ENCODE peak calls at places on chromosome 14, in six cellular contexts. M, B, P, A, N and Q are unnamed samples.
A peak's percentile ranks its signal among the peaks of the same experiment; 100 is the strongest.

GRCh38 chr14:45838597-45838996 is 585.6 kb upstream of the MIS18BP1 start:
- DNase-seq in A (no peak), P (no peak), N (peak; percentile 7), B (no peak), M (peak; percentile 0), Q (peak; percentile 5)

GRCh38 chr14:67704484-67705089 is 2.9 kb downstream of the RDH12 start:
- DNase-seq in B (no peak), M (peak; percentile 53), P (peak; percentile 44), A (peak; percentile 77), N (peak; percentile 60), Q (peak; percentile 75)

GRCh38 chr14:99951085-99951484 is 114.1 kb upstream of the EVL start:
- DNase-seq in N (no peak), B (no peak), P (no peak), A (no peak), M (no peak), Q (no peak)

GRCh38 chr14:58796636-58797429 is 159.1 kb downstream of the DACT1 start:
- DNase-seq in P (no peak), M (no peak), A (peak; percentile 23), N (no peak), B (no peak), Q (no peak)

GRCh38 chr14:99004112-99004511 is 267.9 kb downstream of the BCL11B start:
- DNase-seq in N (no peak), M (no peak), B (no peak), P (no peak), A (no peak), Q (no peak)

GRCh38 chr14:61589691-61590521 is 105.4 kb upstream of the HIF1A start:
- DNase-seq in N (no peak), A (no peak), M (no peak), P (no peak), B (no peak), Q (no peak)

GRCh38 chr14:95255487-95255886 is 64.2 kb downstream of the CLMN start:
- DNase-seq in N (peak; percentile 92), A (peak; percentile 83), P (no peak), M (peak; percentile 69), B (no peak), Q (peak; percentile 25)

GRCh38 chr14:92316116-92316515 is 6.8 kb upstream of the SLC24A4 start:
- DNase-seq in B (no peak), M (no peak), N (no peak), A (no peak), P (no peak), Q (no peak)

GRCh38 chr14:38866461-38866860 is 236.6 kb downstream of the SEC23A start:
- DNase-seq in P (no peak), M (no peak), A (no peak), B (no peak), N (no peak), Q (no peak)

GRCh38 chr14:54348001-54348611 is 48.7 kb upstream of the CDKN3 start:
- DNase-seq in M (peak; percentile 65), B (no peak), A (peak; percentile 66), P (no peak), N (peak; percentile 53), Q (peak; percentile 76)

GRCh38 chr14:64698899-64699298 is 5.3 kb upstream of the PLEKHG3 start:
- DNase-seq in A (no peak), B (no peak), M (no peak), N (no peak), P (no peak), Q (no peak)

GRCh38 chr14:68593806-68594536 is 198.9 kb downstream of the ZFP36L1 start:
- DNase-seq in A (no peak), B (no peak), P (no peak), N (peak; percentile 56), M (peak; percentile 56), Q (no peak)

GRCh38 chr14:92728781-92729364 is 19.6 kb downstream of the LGMN start:
- DNase-seq in B (no peak), P (no peak), M (peak; percentile 30), N (peak; percentile 79), A (peak; percentile 65), Q (no peak)

GRCh38 chr14:73467377-73467776 is 9.0 kb upstream of the NUMB start:
- DNase-seq in A (peak; percentile 66), P (no peak), N (peak; percentile 87), M (peak; percentile 61), B (no peak), Q (peak; percentile 50)

GRCh38 chr14:37328673-37329072 is 130.9 kb downstream of the MIPOL1 start:
- DNase-seq in A (no peak), P (no peak), N (no peak), B (no peak), M (no peak), Q (no peak)
- H3K4me3 ChIP-seq in A (no peak overlapping the region), P (no peak overlapping the region), N (no peak overlapping the region), B (no peak overlapping the region), M (no peak overlapping the region), Q (no peak overlapping the region)

GRCh38 chr14:24834951-24835350 is 201.0 kb upstream of the GZMB start:
- DNase-seq in A (no peak), B (no peak), N (no peak), P (no peak), M (no peak), Q (no peak)
- TF ChIP-seq CTCF in A (no peak), B (no peak), N (no peak), P (no peak), M (no peak), Q (no peak)

GRCh38 chr14:35116242-35116641 is 5.5 kb downstream of the PPP2R3C start:
- DNase-seq in P (no peak), M (no peak), N (no peak), B (no peak), A (no peak), Q (no peak)

GRCh38 chr14:35117112-35117511 is 4.7 kb downstream of the PPP2R3C start:
- DNase-seq in N (no peak), M (no peak), P (no peak), B (no peak), A (no peak), Q (no peak)

GRCh38 chr14:35112641-35113040 is 9.1 kb downstream of the PPP2R3C start:
- DNase-seq in P (no peak), N (no peak), A (no peak), M (no peak), B (no peak), Q (no peak)

GRCh38 chr14:35114036-35114435 is 7.8 kb downstream of the PPP2R3C start:
- DNase-seq in N (no peak), M (peak; percentile 33), B (no peak), P (no peak), A (peak; percentile 24), Q (no peak)

GRCh38 chr14:35113308-35113950 is 8.4 kb downstream of the PPP2R3C start:
- DNase-seq in M (no peak), N (no peak), B (no peak), P (no peak), A (no peak), Q (no peak)
- H3K4me3 ChIP-seq in M (no peak overlapping the region), N (no peak overlapping the region), B (no peak overlapping the region), P (no peak overlapping the region), A (no peak overlapping the region), Q (no peak overlapping the region)

DNA sequence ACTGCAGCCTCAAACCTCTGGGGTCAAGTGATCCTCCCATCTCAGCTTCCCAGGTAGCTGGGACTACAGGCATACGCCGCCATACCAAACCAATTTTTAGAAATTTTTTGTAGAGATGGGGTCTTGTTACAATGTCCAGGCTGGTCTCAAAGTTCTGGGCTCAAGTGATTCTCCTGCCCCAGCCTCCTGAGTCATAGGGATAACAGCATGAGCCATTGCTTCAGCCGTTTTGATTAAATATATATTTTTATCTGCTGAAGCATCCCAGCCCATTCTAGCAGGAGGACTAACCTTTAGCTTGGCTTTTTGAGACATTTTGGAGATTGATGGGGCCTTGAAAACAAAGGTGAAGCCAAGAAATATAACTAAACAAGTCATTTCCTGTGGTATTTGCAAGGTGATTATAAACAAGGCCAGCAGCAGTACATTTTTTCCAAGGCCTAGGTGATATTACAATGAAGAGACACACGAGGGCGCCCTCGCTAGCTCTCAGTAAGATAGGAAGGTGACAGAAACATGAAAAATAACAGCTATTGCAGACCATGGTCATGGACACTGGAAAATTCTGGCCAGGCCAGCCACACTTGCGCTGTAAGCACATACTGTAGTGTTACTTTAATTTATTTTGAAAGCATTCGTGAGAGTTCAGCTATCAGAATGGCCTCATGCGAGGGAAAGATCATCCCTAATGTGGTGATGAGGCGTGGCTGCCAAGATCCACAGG is 63.4 kb downstream of the DGLUCY start:
- DNase-seq in B (peak; percentile 48), M (peak; percentile 81), A (peak; percentile 81), N (peak; percentile 72), P (peak; percentile 54), Q (peak; percentile 81)
- TF ChIP-seq CTCF in B (peak; percentile 73), M (peak; percentile 77), A (peak; percentile 86), N (peak; percentile 89), P (peak; percentile 77), Q (peak; percentile 85)

DNA sequence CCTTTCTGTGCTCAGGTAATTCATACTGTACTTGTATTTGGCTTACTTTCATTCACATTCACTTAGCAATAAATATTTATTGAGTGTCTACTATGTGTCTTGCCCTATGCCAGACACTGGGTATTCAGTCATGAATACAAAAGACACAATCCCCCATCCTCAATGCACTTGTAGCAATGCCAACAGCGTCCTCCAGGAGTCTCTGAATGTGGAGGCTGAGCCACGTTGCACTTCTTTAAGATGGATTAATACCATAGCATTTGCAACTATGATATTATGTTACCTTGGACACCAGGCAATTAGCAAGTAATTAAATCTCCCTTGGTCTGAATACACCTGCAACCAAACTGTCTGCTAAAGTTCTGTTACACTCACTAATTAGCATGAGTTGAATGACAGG is 58.8 kb downstream of the OTX2 start:
- DNase-seq in N (no peak), A (no peak), M (no peak), B (no peak), P (no peak), Q (no peak)
- H3K4me3 ChIP-seq in N (no peak overlapping the region), A (no peak overlapping the region), M (no peak overlapping the region), B (no peak overlapping the region), P (no peak overlapping the region), Q (no peak overlapping the region)

GRCh38 chr14:106286697-106287290 is 760.4 kb downstream of the TMEM121 start:
- DNase-seq in N (no peak), M (no peak), P (no peak), A (no peak), B (no peak), Q (no peak)
- TF ChIP-seq CTCF in N (no peak), M (no peak), P (no peak), A (no peak), B (no peak), Q (no peak)

GRCh38 chr14:93784878-93785277 is 3.4 kb downstream of the PRIMA1 start:
- DNase-seq in A (no peak), M (no peak), P (no peak), B (no peak), N (no peak), Q (no peak)
- H3K4me3 ChIP-seq in A (no peak overlapping the region), M (no peak overlapping the region), P (no peak overlapping the region), B (no peak overlapping the region), N (no peak overlapping the region), Q (no peak overlapping the region)

DNA sequence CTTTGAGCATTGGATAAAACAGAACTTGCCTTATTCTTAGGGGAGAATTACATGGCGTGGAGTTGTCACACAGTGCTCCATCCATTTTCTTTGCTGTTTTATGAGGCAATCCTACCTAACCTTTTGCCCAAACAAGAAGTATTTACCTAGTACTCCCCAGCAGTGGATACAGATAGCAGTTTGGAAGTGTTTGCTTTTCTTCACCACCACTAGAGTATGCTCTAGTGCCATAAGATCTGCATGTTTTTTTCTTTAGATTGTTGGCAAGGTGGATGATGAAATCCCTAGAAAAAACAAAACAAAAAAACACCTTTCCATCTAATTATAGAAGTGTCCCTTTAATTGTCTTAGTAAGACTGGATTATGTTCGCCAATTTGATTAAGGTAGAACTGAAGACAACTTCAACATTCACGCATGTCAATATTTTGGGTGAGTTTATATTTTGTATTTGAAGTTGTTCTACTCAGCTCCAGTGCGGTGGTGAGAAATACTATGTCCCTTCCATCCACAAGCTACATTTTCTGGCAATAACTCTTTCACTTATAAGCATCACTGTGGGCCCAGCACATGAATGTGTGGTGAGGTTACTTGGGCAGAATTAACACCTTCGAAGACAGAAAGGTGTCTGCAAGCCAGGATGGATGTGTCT is 23.6 kb upstream of the TMEM260 start:
- DNase-seq in A (peak; percentile 65), N (peak; percentile 53), P (peak; percentile 15), B (no peak), M (peak; percentile 51), Q (peak; percentile 59)
- TF ChIP-seq CTCF in A (peak; percentile 78), N (peak; percentile 67), P (peak; percentile 61), B (peak; percentile 34), M (peak; percentile 68), Q (peak; percentile 53)